ENCODE peak calls at places on chromosomes 11 and 22, in seven cellular contexts. H, Y, D, J, C, R and W are unnamed samples.
A peak's percentile ranks its signal among the peaks of the same experiment; 100 is the strongest.

GRCh38 chr22:48800036-48800885 is 1027.4 kb downstream of the BRD1 start:
- DNase-seq in C (no peak), J (peak; percentile 75), D (no peak), R (no peak), H (no peak), Y (no peak), W (no peak)

GRCh38 chr11:17021550-17021949 is 7.3 kb upstream of the PLEKHA7 start:
- DNase-seq in R (no peak), Y (no peak), H (no peak), J (no peak), C (no peak), D (no peak), W (no peak)

GRCh38 chr22:39471421-39472141 is 14.8 kb downstream of the MGAT3 start:
- DNase-seq in D (peak; percentile 46), Y (no peak), C (peak; percentile 84), J (no peak), R (no peak), H (no peak), W (no peak)

GRCh38 chr11:65572356-65573043 is at the start of gene FAM89B:
- DNase-seq in D (peak; percentile 88), H (peak; percentile 79), J (peak; percentile 94), C (peak; percentile 92), R (peak; percentile 90), Y (peak; percentile 92), W (peak; percentile 44)

GRCh38 chr11:73528877-73529530 is 68.9 kb downstream of the FAM168A start:
- DNase-seq in J (no peak), D (no peak), H (no peak), R (no peak), Y (no peak), C (no peak), W (no peak)

GRCh38 chr11:20111871-20112270 is 48.4 kb downstream of the DBX1 start:
- DNase-seq in J (no peak), Y (no peak), D (no peak), R (no peak), C (no peak), H (no peak), W (no peak)

GRCh38 chr11:95283653-95284052 is 52.7 kb upstream of the SESN3 start:
- DNase-seq in H (no peak), Y (no peak), C (peak; percentile 26), R (no peak), D (no peak), J (no peak), W (no peak)

GRCh38 chr11:79744941-79745340 is 304.1 kb upstream of the TENM4 start:
- DNase-seq in D (no peak), R (no peak), J (no peak), Y (no peak), C (no peak), H (no peak), W (no peak)

DNA sequence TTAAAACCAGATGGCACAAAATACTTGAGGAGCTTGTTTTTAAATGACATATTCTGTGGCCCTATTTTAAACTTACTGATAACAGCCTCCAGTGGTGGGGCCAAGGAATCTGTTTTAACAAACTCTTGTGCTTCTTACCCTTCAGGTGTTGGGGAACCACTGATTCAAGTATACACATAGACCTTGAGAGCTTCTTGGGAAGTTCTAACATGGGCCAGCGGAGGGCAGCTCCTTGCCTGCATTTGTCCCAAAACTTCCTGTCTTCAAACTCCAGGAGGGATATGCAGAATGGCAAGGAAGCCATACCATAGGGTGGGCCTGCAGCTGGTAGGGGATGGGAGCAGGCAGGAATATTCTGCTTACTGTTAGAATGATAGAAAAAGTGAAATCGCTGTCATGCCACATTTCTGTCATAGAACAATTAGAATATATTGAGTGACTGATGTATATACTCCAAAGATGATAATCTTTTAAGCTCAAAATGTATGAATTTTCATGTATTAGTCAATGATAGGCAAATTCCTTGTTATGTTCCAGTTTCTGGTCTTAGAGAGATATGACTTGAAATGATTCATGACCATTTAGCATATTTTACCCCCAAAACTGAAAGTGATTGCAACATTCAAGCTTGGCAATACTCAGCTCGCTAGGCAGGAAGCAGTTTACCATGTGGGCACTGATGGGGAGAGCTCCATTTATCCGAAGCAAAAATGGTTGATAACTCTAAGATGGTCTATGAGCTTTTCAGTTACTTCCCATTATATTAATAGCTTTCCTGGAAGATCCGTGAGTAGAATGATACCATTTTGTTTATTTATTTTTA is 9.2 kb downstream of the EXT2 start:
- DNase-seq in R (no peak), J (no peak), C (peak; percentile 18), Y (no peak), H (no peak), D (no peak), W (no peak)
- TF ChIP-seq CTCF in R (no peak), J (no peak), C (no peak), Y (no peak), H (no peak), D (peak; percentile 25), W (no peak)

DNA sequence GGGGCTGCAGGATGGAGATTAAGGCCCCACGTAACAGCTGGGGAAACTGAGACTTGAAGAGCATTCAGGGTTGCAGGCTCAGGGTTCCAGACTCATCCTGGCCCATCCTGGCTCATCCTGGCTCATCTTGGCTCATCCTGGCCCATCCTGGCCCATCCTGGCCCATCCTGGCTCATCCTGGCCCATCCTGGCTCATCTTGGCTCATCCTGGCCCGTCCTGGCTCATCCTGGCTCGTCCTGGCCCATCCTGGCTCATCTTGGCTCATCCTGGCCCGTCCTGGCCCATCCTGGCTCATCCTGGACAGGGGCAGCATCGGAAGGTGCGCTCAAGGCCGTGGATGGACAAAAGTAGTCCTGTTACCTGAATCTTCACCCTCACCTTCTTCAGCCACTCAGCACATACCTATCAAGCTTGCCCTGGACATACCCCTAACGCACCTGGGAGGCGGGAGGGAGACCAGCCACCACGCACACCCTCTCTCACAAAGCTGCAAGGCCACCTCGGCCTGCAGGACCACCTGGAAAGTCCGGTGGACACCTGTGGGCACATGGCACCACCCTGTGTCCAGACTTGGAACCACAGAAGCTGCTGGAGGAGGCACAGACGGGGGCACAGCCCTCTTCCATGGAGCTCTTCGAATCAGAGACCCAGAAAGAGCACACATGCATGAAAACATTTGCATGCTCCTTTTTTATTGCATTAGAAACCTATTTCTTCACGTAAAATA is 20.3 kb upstream of the NLRP6 start:
- DNase-seq in R (no peak), J (peak; percentile 65), C (peak; percentile 22), Y (no peak), D (no peak), H (no peak), W (no peak)
- TF ChIP-seq CTCF in R (no peak), J (no peak), C (no peak), Y (no peak), D (peak; percentile 16), H (no peak), W (no peak)

DNA sequence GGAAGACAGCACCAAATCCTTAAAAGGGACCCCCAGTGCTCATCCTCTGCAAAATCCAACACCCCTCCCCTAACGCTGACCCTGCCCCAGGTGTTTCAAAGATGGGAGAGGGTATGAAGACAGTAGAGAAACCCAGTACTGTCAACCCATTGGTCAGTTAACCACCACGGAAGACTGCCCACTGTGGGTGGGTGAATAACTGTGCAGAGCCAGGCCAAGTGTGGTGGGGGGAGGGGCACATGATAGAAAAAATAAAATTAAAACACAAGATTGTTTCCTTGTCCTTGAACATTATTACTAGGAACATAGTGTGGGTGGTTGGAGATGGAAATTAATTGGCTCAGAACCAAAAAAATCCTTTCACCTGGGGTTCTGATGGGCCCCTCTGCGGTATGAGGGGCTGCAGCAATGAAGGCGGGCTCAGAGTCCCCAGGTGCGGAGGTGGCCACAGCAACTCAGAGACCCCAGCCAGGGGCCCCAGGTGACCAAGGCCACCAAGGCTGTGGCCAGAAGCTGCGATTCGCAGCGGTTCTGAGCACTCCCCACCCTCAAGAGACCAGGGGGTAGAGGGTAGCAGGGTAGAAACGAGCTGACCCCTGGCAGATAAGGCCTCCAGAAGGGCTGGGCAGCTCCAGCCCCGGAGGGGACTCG is 1.1 kb downstream of the TNKS1BP1 start:
- DNase-seq in H (no peak), C (no peak), R (no peak), J (no peak), Y (no peak), D (no peak), W (no peak)
- TF ChIP-seq CTCF in H (peak; percentile 12), C (no peak), R (no peak), J (peak; percentile 26), Y (no peak), D (peak; percentile 21), W (peak; percentile 41)

GRCh38 chr22:35997438-35997837 is 31.2 kb downstream of the RBFOX2 start:
- DNase-seq in D (no peak), C (no peak), J (no peak), H (no peak), Y (no peak), R (no peak), W (no peak)

GRCh38 chr22:35995772-35996171 is 32.9 kb downstream of the RBFOX2 start:
- DNase-seq in J (peak; percentile 88), D (no peak), C (no peak), H (no peak), R (no peak), Y (no peak), W (peak; percentile 98)

GRCh38 chr22:35995345-35995744 is 33.3 kb downstream of the RBFOX2 start:
- DNase-seq in D (no peak), R (no peak), Y (no peak), C (no peak), H (no peak), J (no peak), W (no peak)

GRCh38 chr22:35998748-35999147 is 29.9 kb downstream of the RBFOX2 start:
- DNase-seq in C (no peak), H (no peak), J (no peak), D (no peak), R (no peak), Y (no peak), W (no peak)

GRCh38 chr22:35996596-35996995 is 32.0 kb downstream of the RBFOX2 start:
- DNase-seq in H (no peak), D (no peak), Y (no peak), C (no peak), J (no peak), R (no peak), W (no peak)
- TF ChIP-seq CTCF in H (no peak), D (no peak), Y (no peak), C (no peak), J (no peak), R (no peak), W (no peak)